ENCODE peak calls at places on chromosomes 6 and 20, in five cellular contexts. K, D, F, W and G are unnamed samples.

GRCh38 chr20:50191065-50191565 is 485 bp downstream of the CEBPB start:
- DNase-seq in K (no peak), D (peak; percentile 36), F (peak; percentile 33), W (peak; percentile 57), G (peak; percentile 45)

GRCh38 chr6:39166189-39166917 is 51.4 kb upstream of the SAYSD1 start:
- DNase-seq in K (peak; percentile 59), D (peak; percentile 64), F (peak; percentile 87), W (peak; percentile 81), G (peak; percentile 77)

GRCh38 chr6:11064836-11065235 is 20.7 kb upstream of the ELOVL2 start:
- DNase-seq in K (no peak), D (no peak), F (no peak), W (no peak), G (no peak)

GRCh38 chr20:11204926-11205768 is 531.3 kb upstream of the JAG1 start:
- DNase-seq in K (peak; percentile 38), D (no peak), F (peak; percentile 55), W (no peak), G (no peak)

GRCh38 chr20:41029150-41029872 is 689 bp downstream of the TOP1 start:
- DNase-seq in K (no peak), D (peak; percentile 14), F (no peak), W (peak; percentile 38), G (no peak)

GRCh38 chr6:16496982-16497823 is 258.8 kb downstream of the GMPR start:
- DNase-seq in K (no peak), D (no peak), F (no peak), W (no peak), G (no peak)

GRCh38 chr6:155327326-155328073 is 13.2 kb upstream of the TFB1M start:
- DNase-seq in K (no peak), D (peak; percentile 39), F (peak; percentile 30), W (peak; percentile 49), G (peak; percentile 49)

GRCh38 chr6:153962548-153962947 is 76.5 kb upstream of the OPRM1 start:
- DNase-seq in K (no peak), D (no peak), F (no peak), W (no peak), G (no peak)

GRCh38 chr6:55281215-55281614 is 46.1 kb upstream of the GFRAL start:
- DNase-seq in K (no peak), D (no peak), F (no peak), W (no peak), G (no peak)

GRCh38 chr6:162636167-162636566 is 91.4 kb downstream of the PRKN start:
- DNase-seq in K (no peak), D (no peak), F (no peak), W (no peak), G (no peak)